ENCODE peak calls at places on chromosomes 4 and X, in six cellular contexts. A is brain microvascular endothelial cell, Q is cardiac muscle cell, C is heart right ventricle, T is choroid plexus epithelial cell, H is foreskin fibroblast. X is an unnamed sample.

GRCh38 chr4:158540125-158540907 is 18.6 kb downstream of the RXFP1 start:
- DNase-seq in C (no peak), Q (no peak), A (no peak), T (no peak), H (peak), X (no peak)

GRCh38 chrX:63424063-63424462 is 72.9 kb upstream of the SPIN4 start:
- DNase-seq in H (no peak), C (no peak), Q (no peak), T (no peak), A (no peak), X (no peak)

GRCh38 chrX:130024127-130024526 is 41.7 kb downstream of the BCORL1 start:
- DNase-seq in A (peak), H (peak), T (peak), C (peak), Q (peak), X (peak)

GRCh38 chr4:81571105-81571504 is 99.4 kb upstream of the RASGEF1B start:
- DNase-seq in A (no peak), H (no peak), Q (no peak), C (no peak), T (no peak), X (no peak)

GRCh38 chr4:140256335-140256734 is 102.4 kb upstream of the MAML3 start:
- DNase-seq in T (peak), Q (no peak), H (peak), A (peak), C (no peak), X (peak)

GRCh38 chrX:154748712-154749339 is 2.1 kb downstream of the GAB3 start:
- DNase-seq in Q (peak), H (peak), A (peak), T (peak), C (no peak), X (peak)

GRCh38 chr4:129822708-129823504 is 727.0 kb downstream of the C4orf33 start:
- DNase-seq in T (peak), A (peak), Q (peak), C (peak), H (no peak), X (no peak)

GRCh38 chr4:101279377-101279871 is 67.9 kb downstream of the PPP3CA start:
- DNase-seq in C (no peak), H (peak), T (peak), A (peak), Q (peak), X (peak)

GRCh38 chr4:38099908-38100407 is 139.8 kb downstream of the PTTG2 start:
- DNase-seq in H (peak), A (peak), C (no peak), Q (peak), T (peak), X (peak)

GRCh38 chr4:36290641-36291040 is 9.2 kb downstream of the DTHD1 start:
- DNase-seq in Q (no peak), A (no peak), C (no peak), H (no peak), T (no peak), X (no peak)

GRCh38 chr4:156992943-156993342 is 21.3 kb upstream of the PDGFC start:
- DNase-seq in Q (no peak), C (no peak), A (peak), H (no peak), T (peak), X (no peak)

GRCh38 chrX:8755116-8755515 is 23.2 kb upstream of the ANOS1 start:
- DNase-seq in C (no peak), Q (no peak), T (no peak), H (no peak), A (no peak), X (no peak)

GRCh38 chr4:153790962-153791551 is 2.2 kb upstream of the SFRP2 start:
- DNase-seq in T (peak), Q (peak), H (peak), A (no peak), C (no peak), X (no peak)

GRCh38 chr4:104490770-104491395 is 3.8 kb downstream of the CXXC4 start:
- DNase-seq in A (peak), H (peak), C (peak), T (peak), Q (peak), X (peak)

GRCh38 chr4:53186714-53187358 is 179.0 kb downstream of the SCFD2 start:
- DNase-seq in C (no peak), A (no peak), T (no peak), H (no peak), Q (no peak), X (no peak)

GRCh38 chr4:25377572-25377882 is 464 bp downstream of the ANAPC4 start:
- DNase-seq in H (no peak), C (no peak), A (no peak), Q (no peak), T (no peak), X (no peak)

GRCh38 chrX:8845060-8845459 is 43.9 kb upstream of the FAM9A start:
- DNase-seq in A (peak), C (no peak), T (peak), Q (peak), H (peak), X (peak)

GRCh38 chr4:84971319-84971932 is 4.9 kb upstream of the WDFY3 start:
- DNase-seq in A (no peak), Q (peak), H (peak), C (no peak), T (peak), X (peak)

GRCh38 chr4:127309360-127310095 is 323.2 kb upstream of the INTU start:
- DNase-seq in C (no peak), T (peak), H (peak), Q (no peak), A (no peak), X (no peak)

GRCh38 chr4:16466581-16466980 is 240.3 kb upstream of the TAPT1 start:
- DNase-seq in T (no peak), C (no peak), H (no peak), A (no peak), Q (no peak), X (no peak)

GRCh38 chr4:8342651-8343050 is 73.1 kb downstream of the HTRA3 start:
- DNase-seq in A (no peak), H (no peak), Q (no peak), T (no peak), C (no peak), X (no peak)

GRCh38 chr4:41379230-41379629 is 122.5 kb downstream of the UCHL1 start:
- DNase-seq in A (no peak), C (no peak), H (no peak), T (no peak), Q (no peak), X (no peak)

GRCh38 chr4:93199492-93199891 is 629.1 kb upstream of the ATOH1 start:
- DNase-seq in C (no peak), T (peak), Q (peak), H (peak), A (peak), X (no peak)

GRCh38 chr4:5785806-5786680 is 75.0 kb downstream of the EVC start:
- DNase-seq in T (peak), A (peak), Q (peak), C (no peak), H (peak), X (peak)

GRCh38 chr4:39548425-39549067 is 21.3 kb upstream of the UGDH start:
- DNase-seq in Q (peak), T (peak), C (no peak), H (peak), A (no peak), X (peak)

GRCh38 chr4:141155586-141155985 is 22.3 kb upstream of the RNF150 start:
- DNase-seq in A (no peak), C (no peak), Q (peak), T (peak), H (no peak), X (no peak)

GRCh38 chr4:8494218-8494617 is 53.6 kb downstream of the TRMT44 start:
- DNase-seq in C (no peak), H (no peak), Q (no peak), A (no peak), T (no peak), X (no peak)

DNA sequence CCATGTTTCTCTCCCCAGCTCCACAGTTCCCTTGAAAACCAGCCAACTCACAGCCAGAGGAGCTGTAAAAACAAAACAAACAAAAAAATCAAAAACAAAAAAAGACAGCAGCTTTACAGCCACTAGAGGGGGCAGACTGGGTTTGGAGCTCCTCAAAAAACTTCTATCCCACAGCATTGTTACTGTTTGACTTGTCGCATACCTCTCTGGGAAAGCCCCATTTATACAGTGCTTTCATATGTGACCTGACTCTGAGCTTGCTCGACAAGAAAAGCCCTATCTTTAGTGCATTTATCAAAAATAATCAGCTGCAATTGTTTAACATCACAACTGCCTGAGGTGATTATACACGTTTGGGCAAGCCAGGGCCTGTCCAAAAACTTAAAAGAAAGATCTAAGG is 21.6 kb downstream of the TSPAN6 start:
- DNase-seq in A (peak), C (no peak), H (peak), Q (peak), T (peak), X (peak)
- TF ChIP-seq CTCF in A (peak), C (no peak), H (peak), Q (peak), T (peak), X (peak)

GRCh38 chrX:118637997-118638396 is 89.4 kb upstream of the IL13RA1 start:
- DNase-seq in Q (peak), H (peak), C (no peak), T (peak), A (no peak), X (no peak)
- TF ChIP-seq CTCF in Q (no peak), H (peak), C (no peak), T (peak), A (no peak), X (peak)

GRCh38 chr4:87353592-87353991 is 30.9 kb upstream of the HSD17B13 start:
- DNase-seq in H (peak), T (peak), Q (peak), C (peak), A (peak), X (peak)
- TF ChIP-seq CTCF in H (peak), T (peak), Q (peak), C (peak), A (peak), X (peak)

GRCh38 chr4:3870567-3870962 is 104.4 kb downstream of the ADRA2C start:
- DNase-seq in C (no peak), T (no peak), A (no peak), Q (no peak), H (no peak), X (no peak)
- TF ChIP-seq CTCF in C (no peak), T (no peak), A (no peak), Q (no peak), H (no peak), X (no peak)

X was measured in HFFc6.